ENCODE peak calls at places on chromosomes 11 and 22, in six cellular contexts. One of them, this sample, is unnamed.

GRCh38 chr22:40463017-40463631 is 92.7 kb downstream of the SGSM3 start:
- DNase-seq in H9: no peak
- DNase-seq in prostate gland: no peak
- DNase-seq in pancreas: no peak
- DNase-seq in neuronal stem cell: no peak
- DNase-seq in GM23338: no peak
- DNase-seq in this sample: no peak

GRCh38 chr22:35561796-35562526 is 21.3 kb downstream of the RASD2 start:
- DNase-seq in GM23338: peak
- DNase-seq in neuronal stem cell: no peak
- DNase-seq in pancreas: no peak
- DNase-seq in prostate gland: no peak
- DNase-seq in H9: peak
- DNase-seq in this sample: peak

GRCh38 chr22:25176175-25176574 is 23.5 kb upstream of the CRYBB3 start:
- DNase-seq in pancreas: no peak
- DNase-seq in GM23338: no peak
- DNase-seq in H9: no peak
- DNase-seq in neuronal stem cell: no peak
- DNase-seq in prostate gland: peak
- DNase-seq in this sample: no peak

GRCh38 chr22:41739576-41739975 is 40.3 kb downstream of the MEI1 start:
- DNase-seq in prostate gland: no peak
- DNase-seq in pancreas: no peak
- DNase-seq in H9: no peak
- DNase-seq in neuronal stem cell: no peak
- DNase-seq in GM23338: no peak
- DNase-seq in this sample: no peak

GRCh38 chr11:4798427-4799183 is 5.6 kb downstream of the OR52R1 start:
- DNase-seq in GM23338: no peak
- DNase-seq in pancreas: no peak
- DNase-seq in prostate gland: no peak
- DNase-seq in H9: no peak
- DNase-seq in neuronal stem cell: no peak
- DNase-seq in this sample: no peak

GRCh38 chr11:44177905-44178304 is 82.4 kb downstream of the EXT2 start:
- DNase-seq in GM23338: no peak
- DNase-seq in H9: no peak
- DNase-seq in pancreas: no peak
- DNase-seq in prostate gland: no peak
- DNase-seq in neuronal stem cell: no peak
- DNase-seq in this sample: no peak

GRCh38 chr11:105181100-105181499 is 41.5 kb upstream of the CARD18 start:
- DNase-seq in pancreas: no peak
- DNase-seq in H9: no peak
- DNase-seq in GM23338: no peak
- DNase-seq in prostate gland: no peak
- DNase-seq in neuronal stem cell: no peak
- DNase-seq in this sample: no peak

GRCh38 chr11:66727282-66727882 is 1.6 kb downstream of the SPTBN2 start:
- DNase-seq in prostate gland: no peak
- DNase-seq in GM23338: peak
- DNase-seq in H9: peak
- DNase-seq in neuronal stem cell: no peak
- DNase-seq in pancreas: no peak
- DNase-seq in this sample: peak

GRCh38 chr11:64999478-64999877 is 2.7 kb upstream of the BATF2 start:
- DNase-seq in neuronal stem cell: no peak
- DNase-seq in prostate gland: no peak
- DNase-seq in pancreas: no peak
- DNase-seq in GM23338: no peak
- DNase-seq in H9: no peak
- DNase-seq in this sample: no peak

GRCh38 chr11:75267171-75267970 is 26.8 kb downstream of the TPBGL start:
- DNase-seq in GM23338: peak
- DNase-seq in H9: no peak
- DNase-seq in pancreas: no peak
- DNase-seq in prostate gland: no peak
- DNase-seq in neuronal stem cell: no peak
- DNase-seq in this sample: no peak

GRCh38 chr11:848380-848931 is 5.8 kb downstream of the TSPAN4 start:
- DNase-seq in pancreas: no peak
- DNase-seq in prostate gland: no peak
- DNase-seq in H9: peak
- DNase-seq in GM23338: peak
- DNase-seq in neuronal stem cell: no peak
- DNase-seq in this sample: peak

GRCh38 chr11:118155781-118156530 is 3.3 kb upstream of the SCN4B start:
- DNase-seq in GM23338: no peak
- DNase-seq in neuronal stem cell: no peak
- DNase-seq in prostate gland: no peak
- DNase-seq in pancreas: no peak
- DNase-seq in H9: no peak
- DNase-seq in this sample: no peak

GRCh38 chr22:49780281-49780991 is 47.2 kb downstream of the BRD1 start:
- DNase-seq in GM23338: no peak
- DNase-seq in neuronal stem cell: no peak
- DNase-seq in pancreas: peak
- DNase-seq in H9: no peak
- DNase-seq in prostate gland: no peak
- DNase-seq in this sample: no peak

GRCh38 chr22:33780761-33781160 is 139.5 kb downstream of the LARGE1 start:
- DNase-seq in prostate gland: no peak
- DNase-seq in H9: no peak
- DNase-seq in neuronal stem cell: no peak
- DNase-seq in pancreas: no peak
- DNase-seq in GM23338: no peak
- DNase-seq in this sample: no peak

GRCh38 chr22:27377501-27377900 is 424.1 kb downstream of the MN1 start:
- DNase-seq in GM23338: no peak
- DNase-seq in pancreas: peak
- DNase-seq in neuronal stem cell: no peak
- DNase-seq in prostate gland: no peak
- DNase-seq in H9: no peak
- DNase-seq in this sample: no peak

GRCh38 chr11:133930053-133930766 is 26.6 kb downstream of the IGSF9B start:
- DNase-seq in GM23338: no peak
- DNase-seq in pancreas: peak
- DNase-seq in H9: no peak
- DNase-seq in prostate gland: no peak
- DNase-seq in neuronal stem cell: no peak
- DNase-seq in this sample: no peak

GRCh38 chr11:15288801-15289342 is 174.1 kb downstream of the INSC start:
- DNase-seq in prostate gland: no peak
- DNase-seq in pancreas: no peak
- DNase-seq in neuronal stem cell: no peak
- DNase-seq in H9: no peak
- DNase-seq in GM23338: no peak
- DNase-seq in this sample: no peak

GRCh38 chr11:93444671-93445073 is 98.5 kb downstream of the SMCO4 start:
- DNase-seq in H9: peak
- DNase-seq in neuronal stem cell: peak
- DNase-seq in prostate gland: no peak
- DNase-seq in pancreas: no peak
- DNase-seq in GM23338: peak
- DNase-seq in this sample: no peak

GRCh38 chr11:61699737-61700160 is 19.6 kb downstream of the DAGLA start:
- DNase-seq in H9: no peak
- DNase-seq in GM23338: no peak
- DNase-seq in neuronal stem cell: no peak
- DNase-seq in prostate gland: peak
- DNase-seq in pancreas: peak
- DNase-seq in this sample: no peak

GRCh38 chr11:126990716-126991480 is 9.7 kb downstream of the KIRREL3 start:
- DNase-seq in prostate gland: no peak
- DNase-seq in neuronal stem cell: no peak
- DNase-seq in GM23338: no peak
- DNase-seq in pancreas: no peak
- DNase-seq in H9: no peak
- DNase-seq in this sample: no peak

GRCh38 chr11:49377978-49378377 is 169.6 kb upstream of the FOLH1 start:
- DNase-seq in H9: no peak
- DNase-seq in pancreas: no peak
- DNase-seq in neuronal stem cell: no peak
- DNase-seq in GM23338: no peak
- DNase-seq in prostate gland: no peak
- DNase-seq in this sample: no peak

GRCh38 chr11:803467-803742 is 1.6 kb downstream of the PIDD1 start:
- DNase-seq in neuronal stem cell: no peak
- DNase-seq in pancreas: no peak
- DNase-seq in GM23338: no peak
- DNase-seq in prostate gland: no peak
- DNase-seq in H9: no peak
- DNase-seq in this sample: no peak

GRCh38 chr11:119417726-119418540 is 5.0 kb downstream of the THY1 start:
- DNase-seq in neuronal stem cell: no peak
- DNase-seq in prostate gland: no peak
- DNase-seq in pancreas: no peak
- DNase-seq in GM23338: peak
- DNase-seq in H9: peak
- DNase-seq in this sample: no peak

GRCh38 chr11:9568161-9568853 is 5.2 kb upstream of the WEE1 start:
- DNase-seq in H9: no peak
- DNase-seq in neuronal stem cell: no peak
- DNase-seq in GM23338: no peak
- DNase-seq in pancreas: no peak
- DNase-seq in prostate gland: no peak
- DNase-seq in this sample: no peak

DNA sequence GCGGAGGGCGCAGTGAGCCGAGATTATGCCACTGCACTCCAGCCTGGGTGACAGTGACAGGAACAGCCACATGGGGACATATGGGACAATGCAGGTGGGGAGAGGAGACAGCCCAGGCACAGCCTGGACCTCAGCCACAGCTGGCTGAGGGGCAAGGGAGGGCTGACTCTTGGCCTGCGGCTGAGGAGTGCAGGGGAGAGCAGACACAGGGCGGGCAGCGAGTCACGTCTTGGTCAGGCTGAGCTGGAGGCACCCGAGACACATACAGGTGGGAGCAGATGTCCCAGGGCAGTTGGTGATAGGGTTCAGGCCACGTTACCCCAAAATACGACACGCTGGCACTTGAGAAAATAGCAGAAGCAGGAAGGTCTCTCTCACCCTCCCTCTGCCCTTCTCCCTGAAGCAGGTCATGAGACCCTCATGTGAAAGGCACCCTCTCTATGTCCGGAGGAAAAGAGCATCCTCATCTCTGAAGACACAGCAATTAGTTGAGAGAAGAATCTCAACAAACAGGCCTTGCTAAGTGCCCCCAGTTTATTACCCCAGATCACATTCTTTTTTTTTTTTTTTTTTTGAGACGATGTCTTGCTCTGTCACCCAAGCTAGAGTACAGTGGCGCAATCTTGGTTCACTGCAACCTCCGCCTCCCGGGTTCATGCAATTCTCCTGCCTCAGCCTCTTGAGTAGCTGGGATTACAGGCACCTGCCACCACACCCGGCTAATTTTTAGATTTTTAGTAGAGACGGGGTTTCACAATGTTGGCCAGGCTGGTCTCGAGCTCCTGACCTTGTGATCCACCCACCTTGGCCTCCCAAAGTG is 10.5 kb downstream of the KIAA0930 start:
- DNase-seq in pancreas: no peak
- DNase-seq in GM23338: no peak
- DNase-seq in H9: no peak
- DNase-seq in neuronal stem cell: no peak
- DNase-seq in prostate gland: no peak
- DNase-seq in this sample: no peak
- H3K27ac ChIP-seq in pancreas: no peak
- H3K27ac ChIP-seq in GM23338: no peak
- H3K27ac ChIP-seq in H9: no peak
- H3K27ac ChIP-seq in neuronal stem cell: no peak
- H3K27ac ChIP-seq in prostate gland: no peak
- H3K27ac ChIP-seq in this sample: no peak

GRCh38 chr11:77470504-77470903 is 3.4 kb downstream of the PAK1 start:
- DNase-seq in neuronal stem cell: no peak
- DNase-seq in prostate gland: no peak
- DNase-seq in GM23338: peak
- DNase-seq in H9: no peak
- DNase-seq in pancreas: no peak
- DNase-seq in this sample: no peak

GRCh38 chr11:77467233-77467632 is 6.7 kb downstream of the PAK1 start:
- DNase-seq in neuronal stem cell: no peak
- DNase-seq in H9: no peak
- DNase-seq in GM23338: no peak
- DNase-seq in pancreas: no peak
- DNase-seq in prostate gland: no peak
- DNase-seq in this sample: no peak

GRCh38 chr11:77467993-77468392 is 5.9 kb downstream of the PAK1 start:
- DNase-seq in pancreas: no peak
- DNase-seq in prostate gland: no peak
- DNase-seq in H9: no peak
- DNase-seq in neuronal stem cell: no peak
- DNase-seq in GM23338: no peak
- DNase-seq in this sample: no peak

GRCh38 chr11:77470971-77471370 is 2.9 kb downstream of the PAK1 start:
- DNase-seq in GM23338: peak
- DNase-seq in pancreas: no peak
- DNase-seq in H9: peak
- DNase-seq in prostate gland: no peak
- DNase-seq in neuronal stem cell: no peak
- DNase-seq in this sample: no peak

GRCh38 chr11:77468527-77468926 is 5.4 kb downstream of the PAK1 start:
- DNase-seq in prostate gland: no peak
- DNase-seq in GM23338: no peak
- DNase-seq in H9: no peak
- DNase-seq in neuronal stem cell: no peak
- DNase-seq in pancreas: no peak
- DNase-seq in this sample: no peak
- H3K27ac ChIP-seq in prostate gland: no peak
- H3K27ac ChIP-seq in GM23338: peak
- H3K27ac ChIP-seq in H9: no peak
- H3K27ac ChIP-seq in neuronal stem cell: no peak
- H3K27ac ChIP-seq in pancreas: no peak
- H3K27ac ChIP-seq in this sample: no peak

DNA sequence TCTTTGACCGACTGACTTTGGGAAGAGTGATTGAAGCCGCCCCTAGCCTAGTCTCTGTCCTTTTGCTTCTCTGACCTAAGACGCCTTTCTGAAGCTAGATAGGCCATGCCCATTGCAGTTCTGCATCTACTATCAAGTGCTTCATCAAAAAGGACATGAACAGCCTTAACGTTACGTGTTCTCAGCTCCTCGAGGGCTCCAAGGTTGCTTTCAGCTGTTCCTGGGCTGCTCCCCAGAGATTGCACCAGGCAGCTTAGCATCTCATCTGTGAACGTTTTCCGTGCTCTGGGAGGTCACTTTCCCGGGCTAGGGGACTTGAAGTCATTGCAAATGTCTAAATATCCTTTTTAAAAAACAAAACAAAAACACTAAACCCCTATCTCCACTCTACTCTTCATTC is 13.9 kb downstream of the MICAL2 start:
- DNase-seq in GM23338: no peak
- DNase-seq in prostate gland: no peak
- DNase-seq in neuronal stem cell: no peak
- DNase-seq in H9: no peak
- DNase-seq in pancreas: no peak
- DNase-seq in this sample: no peak
- H3K27ac ChIP-seq in GM23338: no peak
- H3K27ac ChIP-seq in prostate gland: no peak
- H3K27ac ChIP-seq in neuronal stem cell: no peak
- H3K27ac ChIP-seq in H9: no peak
- H3K27ac ChIP-seq in pancreas: no peak
- H3K27ac ChIP-seq in this sample: peak

GRCh38 chr11:2435288-2436012 is 8.9 kb downstream of the TRPM5 start:
- DNase-seq in neuronal stem cell: no peak
- DNase-seq in GM23338: no peak
- DNase-seq in pancreas: peak
- DNase-seq in H9: no peak
- DNase-seq in prostate gland: no peak
- DNase-seq in this sample: no peak
- H3K27ac ChIP-seq in neuronal stem cell: no peak
- H3K27ac ChIP-seq in GM23338: no peak
- H3K27ac ChIP-seq in pancreas: no peak
- H3K27ac ChIP-seq in H9: no peak
- H3K27ac ChIP-seq in prostate gland: no peak
- H3K27ac ChIP-seq in this sample: no peak

This sample was measured in A549.